ENCODE peak calls at places on chromosome 19, in four cellular contexts. T, W, L and U are unnamed samples.

GRCh38 chr19:47848871-47849473 is 10.1 kb upstream of the TPRX2 start:
- DNase-seq in T (no peak), W (no peak), L (peak), U (no peak)

GRCh38 chr19:6832412-6832811 is 55.0 kb upstream of the ADGRE1 start:
- DNase-seq in T (no peak), W (no peak), L (no peak), U (no peak)

GRCh38 chr19:16085115-16085514 is 8.8 kb downstream of the TPM4 start:
- DNase-seq in T (no peak), W (no peak), L (no peak), U (no peak)

GRCh38 chr19:7500811-7501450 is 12.1 kb upstream of the PEX11G start:
- DNase-seq in T (no peak), W (no peak), L (peak), U (peak)

GRCh38 chr19:28505933-28506332 is 707.0 kb downstream of the UQCRFS1 start:
- DNase-seq in T (no peak), W (no peak), L (no peak), U (no peak)

GRCh38 chr19:13262450-13262849 is 112.2 kb downstream of the IER2 start:
- DNase-seq in T (no peak), W (no peak), L (no peak), U (peak)

GRCh38 chr19:35559281-35559659 is 4.2 kb downstream of the ATP4A start:
- DNase-seq in T (no peak), W (no peak), L (no peak), U (no peak)

GRCh38 chr19:56191115-56191514 is 6.5 kb downstream of the ZSCAN5B start:
- DNase-seq in T (no peak), W (no peak), L (no peak), U (no peak)

GRCh38 chr19:4557971-4558941 is 1.2 kb downstream of the SEMA6B start:
- DNase-seq in T (no peak), W (no peak), L (peak), U (peak)

GRCh38 chr19:18102916-18103542 is 5.5 kb downstream of the MAST3 start:
- DNase-seq in T (no peak), W (no peak), L (no peak), U (no peak)

GRCh38 chr19:58037927-58038687 is 4.3 kb downstream of the ZSCAN1 start:
- DNase-seq in T (no peak), W (no peak), L (no peak), U (peak)

GRCh38 chr19:55454787-55455243 is 6.6 kb downstream of the ISOC2 start:
- DNase-seq in T (peak), W (no peak), L (peak), U (no peak)

GRCh38 chr19:29675650-29676186 is 10.5 kb downstream of the PLEKHF1 start:
- DNase-seq in T (no peak), W (no peak), L (no peak), U (no peak)

GRCh38 chr19:53007200-53008054 is 6.3 kb upstream of the ERVV-1 start:
- DNase-seq in T (no peak), W (no peak), L (no peak), U (no peak)

GRCh38 chr19:58385313-58386165 is 1.5 kb upstream of the RPS5 start:
- DNase-seq in T (no peak), W (no peak), L (no peak), U (no peak)

GRCh38 chr19:41001243-41001971 is 10.3 kb downstream of the CYP2B6 start:
- DNase-seq in T (no peak), W (no peak), L (no peak), U (no peak)

GRCh38 chr19:4052114-4052992 is 14.3 kb downstream of the ZBTB7A start:
- DNase-seq in T (no peak), W (no peak), L (no peak), U (no peak)

GRCh38 chr19:49691243-49692101 is 556 bp downstream of the CPT1C start:
- DNase-seq in T (peak), W (no peak), L (peak), U (peak)

GRCh38 chr19:43430142-43430710 is 15.5 kb downstream of the TEX101 start:
- DNase-seq in T (no peak), W (no peak), L (no peak), U (no peak)

GRCh38 chr19:7970716-7971448 is 27.4 kb upstream of the TIMM44 start:
- DNase-seq in T (no peak), W (no peak), L (peak), U (peak)

GRCh38 chr19:7188682-7189629 is 105.3 kb downstream of the INSR start:
- DNase-seq in T (no peak), W (no peak), L (no peak), U (peak)

GRCh38 chr19:51201712-51202111 is 23.2 kb upstream of the CD33 start:
- DNase-seq in T (no peak), W (no peak), L (no peak), U (no peak)

GRCh38 chr19:49147923-49148682 is 7.1 kb downstream of the HRC start:
- DNase-seq in T (no peak), W (no peak), L (no peak), U (no peak)

GRCh38 chr19:44607049-44607448 is 6.3 kb upstream of the IGSF23 start:
- DNase-seq in T (no peak), W (peak), L (no peak), U (no peak)

GRCh38 chr19:48487944-48488343 is 18.8 kb downstream of the CYTH2 start:
- DNase-seq in T (peak), W (peak), L (no peak), U (no peak)

GRCh38 chr19:8308891-8309291 is 733 bp upstream of the CD320 start:
- DNase-seq in T (no peak), W (no peak), L (no peak), U (no peak)

GRCh38 chr19:46904114-46905060 is 43.6 kb downstream of the ARHGAP35 start:
- DNase-seq in T (no peak), W (no peak), L (peak), U (no peak)

GRCh38 chr19:11096210-11096841 is 7.1 kb downstream of the LDLR start:
- DNase-seq in T (no peak), W (peak), L (no peak), U (no peak)

GRCh38 chr19:57814505-57815246 is at the start of gene ZNF552:
- DNase-seq in T (peak), W (peak), L (peak), U (peak)